ENCODE peak calls at places on chromosome 21, in six cellular contexts. T is body of pancreas, U is thoracic aorta, E is GM12865, Z is psoas muscle, P is heart right ventricle. W is an unnamed sample.

GRCh38 chr21:37551406-37552355 is 185.1 kb downstream of the DYRK1A start:
- DNase-seq in T (peak), U (no peak), E (no peak), Z (peak), P (no peak), W (no peak)

GRCh38 chr21:33197546-33197945 is 32.2 kb upstream of the IFNAR2 start:
- DNase-seq in T (peak), U (no peak), E (no peak), Z (no peak), P (no peak), W (no peak)

GRCh38 chr21:20377250-20377649 is 621.0 kb upstream of the NCAM2 start:
- DNase-seq in T (no peak), U (no peak), E (no peak), Z (no peak), P (no peak), W (no peak)

GRCh38 chr21:41451753-41452676 is 26.0 kb downstream of the MX1 start:
- DNase-seq in T (no peak), U (no peak), E (no peak), Z (no peak), P (no peak), W (no peak)

GRCh38 chr21:41369915-41370839 is 8.3 kb downstream of the MX2 start:
- DNase-seq in T (no peak), U (no peak), E (peak), Z (no peak), P (peak), W (no peak)

GRCh38 chr21:42384999-42385398 is 10.9 kb downstream of the TMPRSS3 start:
- DNase-seq in T (no peak), U (no peak), E (no peak), Z (no peak), P (no peak), W (no peak)

GRCh38 chr21:15140321-15141019 is 75.7 kb upstream of the NRIP1 start:
- DNase-seq in T (peak), U (no peak), E (no peak), Z (no peak), P (no peak), W (no peak)

GRCh38 chr21:16330340-16331319 is 600.8 kb downstream of the USP25 start:
- DNase-seq in T (peak), U (no peak), E (peak), Z (no peak), P (no peak), W (peak)

GRCh38 chr21:31194510-31195293 is 149.4 kb downstream of the TIAM1 start:
- DNase-seq in T (no peak), U (no peak), E (no peak), Z (no peak), P (no peak), W (no peak)

GRCh38 chr21:32096411-32096810 is 182.4 kb downstream of the MIS18A start:
- DNase-seq in T (no peak), U (no peak), E (peak), Z (no peak), P (peak), W (peak)

GRCh38 chr21:43893536-43894205 is 28.6 kb downstream of the AGPAT3 start:
- DNase-seq in T (no peak), U (no peak), E (peak), Z (no peak), P (no peak), W (peak)

GRCh38 chr21:27713159-27714109 is 746.5 kb upstream of the ADAMTS5 start:
- DNase-seq in T (peak), U (no peak), E (no peak), Z (no peak), P (no peak), W (no peak)

GRCh38 chr21:37908691-37909090 is 7.6 kb downstream of the KCNJ6 start:
- DNase-seq in T (no peak), U (no peak), E (no peak), Z (no peak), P (no peak), W (no peak)

GRCh38 chr21:33428669-33429068 is 25.5 kb downstream of the IFNGR2 start:
- DNase-seq in T (no peak), U (no peak), E (no peak), Z (no peak), P (no peak), W (peak)

GRCh38 chr21:33011462-33011861 is 14.3 kb upstream of the OLIG2 start:
- DNase-seq in T (no peak), U (no peak), E (no peak), Z (no peak), P (no peak), W (peak)

GRCh38 chr21:44347911-44348451 is 5.4 kb upstream of the TRPM2 start:
- DNase-seq in T (no peak), U (no peak), E (no peak), Z (no peak), P (no peak), W (no peak)

GRCh38 chr21:42974832-42975820 is 764 bp downstream of the PKNOX1 start:
- DNase-seq in T (peak), U (no peak), E (peak), Z (peak), P (peak), W (peak)

GRCh38 chr21:33856893-33857527 is 58.6 kb downstream of the ATP5PO start:
- DNase-seq in T (no peak), U (no peak), E (no peak), Z (no peak), P (no peak), W (no peak)

GRCh38 chr21:31710586-31710985 is 21.3 kb downstream of the SCAF4 start:
- DNase-seq in T (no peak), U (no peak), E (no peak), Z (no peak), P (no peak), W (peak)

GRCh38 chr21:22120616-22121266 is 1122.5 kb downstream of the NCAM2 start:
- DNase-seq in T (peak), U (no peak), E (no peak), Z (no peak), P (no peak), W (peak)

GRCh38 chr21:45366931-45367401 is 38.0 kb upstream of the COL18A1 start:
- DNase-seq in T (peak), U (peak), E (no peak), Z (peak), P (peak), W (peak)
- TF ChIP-seq CTCF in T (no peak), U (no peak), E (no peak), Z (no peak), P (no peak), W (peak)

DNA sequence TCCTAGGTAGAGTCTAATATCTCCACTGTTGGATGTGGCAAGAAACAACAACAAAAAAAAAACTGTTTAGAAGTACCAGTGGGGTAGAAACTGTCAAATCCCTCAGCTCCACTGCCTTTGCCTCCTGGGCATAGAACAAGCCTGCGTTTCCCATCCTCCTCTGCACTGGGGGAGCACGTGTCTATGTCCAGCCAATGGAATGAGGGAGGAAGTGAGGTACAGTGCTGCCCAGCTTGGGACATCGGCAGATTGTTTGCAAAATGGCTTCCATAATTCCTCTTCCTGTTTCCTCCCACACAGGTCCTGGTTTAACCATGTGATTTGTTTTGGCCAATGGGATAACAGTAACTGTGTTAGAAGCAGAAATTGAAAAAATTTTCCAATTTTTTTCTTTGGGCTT is 39.1 kb downstream of the PSMG1 start:
- DNase-seq in T (no peak), U (no peak), E (peak), Z (no peak), P (no peak), W (peak)
- H3K4me3 ChIP-seq in T (no peak), U (no peak), E (no peak), Z (no peak), P (no peak), W (no peak)

GRCh38 chr21:34935868-34936267 is 113.2 kb downstream of the RUNX1 start:
- DNase-seq in T (no peak), U (no peak), E (no peak), Z (no peak), P (no peak), W (peak)

GRCh38 chr21:34938079-34938764 is 110.9 kb downstream of the RUNX1 start:
- DNase-seq in T (no peak), U (no peak), E (no peak), Z (no peak), P (no peak), W (peak)

GRCh38 chr21:34935452-34935851 is 113.7 kb downstream of the RUNX1 start:
- DNase-seq in T (no peak), U (no peak), E (no peak), Z (no peak), P (no peak), W (peak)

GRCh38 chr21:34936874-34937563 is 112.1 kb downstream of the RUNX1 start:
- DNase-seq in T (no peak), U (no peak), E (no peak), Z (no peak), P (no peak), W (peak)

DNA sequence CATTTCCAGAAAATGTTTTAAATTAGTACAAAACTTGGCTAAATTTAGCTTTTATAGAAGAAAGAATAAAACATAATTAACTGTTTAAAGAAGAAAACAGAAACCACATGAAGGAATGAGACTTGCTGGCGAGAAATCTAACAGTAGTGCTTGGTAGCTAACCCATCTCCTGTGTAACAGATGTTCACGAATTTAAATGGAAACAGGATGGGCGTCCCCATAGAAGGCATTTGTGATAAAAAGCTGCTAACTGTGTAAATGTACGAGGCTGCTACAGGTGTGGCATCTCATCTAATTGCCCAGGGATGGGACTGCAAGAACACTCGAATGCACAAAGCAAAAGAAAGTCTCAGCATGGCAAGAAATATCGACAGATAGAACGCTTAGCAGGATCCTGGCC is 112.8 kb downstream of the RUNX1 start:
- DNase-seq in T (no peak), U (no peak), E (no peak), Z (no peak), P (no peak), W (peak)
- TF ChIP-seq CTCF in T (no peak), U (no peak), E (no peak), Z (no peak), P (no peak), W (no peak)

GRCh38 chr21:35911412-35912191 is 148.7 kb downstream of the SETD4 start:
- DNase-seq in T (no peak), U (no peak), E (no peak), Z (no peak), P (no peak), W (no peak)

GRCh38 chr21:35906587-35906986 is 153.7 kb downstream of the SETD4 start:
- DNase-seq in T (no peak), U (no peak), E (no peak), Z (no peak), P (no peak), W (no peak)

GRCh38 chr21:35905973-35906357 is 154.4 kb downstream of the SETD4 start:
- DNase-seq in T (no peak), U (no peak), E (no peak), Z (peak), P (no peak), W (peak)

GRCh38 chr21:35909456-35910178 is 150.7 kb downstream of the SETD4 start:
- DNase-seq in T (no peak), U (no peak), E (no peak), Z (no peak), P (no peak), W (no peak)

GRCh38 chr21:35908311-35909078 is 151.8 kb downstream of the SETD4 start:
- DNase-seq in T (no peak), U (no peak), E (no peak), Z (no peak), P (no peak), W (no peak)
- H3K4me3 ChIP-seq in T (no peak), U (no peak), E (no peak), Z (no peak), P (no peak), W (no peak)

DNA sequence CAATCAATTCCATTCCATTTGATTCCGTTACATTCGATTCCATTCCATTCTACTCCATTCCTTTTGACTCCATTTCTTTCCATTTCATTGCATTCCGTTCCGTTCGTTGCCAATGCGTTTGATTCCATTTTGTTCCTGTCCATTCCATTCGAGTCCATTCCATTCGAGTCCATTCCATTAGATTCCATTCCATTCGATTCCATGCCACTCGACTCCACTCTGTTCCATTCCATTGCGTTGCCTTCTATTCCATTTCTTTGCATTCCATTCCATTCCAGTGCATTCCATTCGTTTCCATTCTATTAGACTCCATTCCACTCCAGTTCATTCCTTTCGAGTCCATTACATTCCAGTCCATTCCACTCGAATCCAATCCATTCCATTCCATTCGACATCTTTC is 2587.5 kb upstream of the TPTE start:
- DNase-seq in T (no peak), U (no peak), E (no peak), Z (no peak), P (no peak), W (no peak)
- TF ChIP-seq CTCF in T (no peak), U (no peak), E (no peak), Z (no peak), P (no peak), W (no peak)

W was measured in fibroblast of mammary gland.